ENCODE peak calls at places on chromosome 3, in nine cellular contexts. G, A, T, P, N, C, L, K and J are unnamed samples.

GRCh38 chr3:156483426-156483825 is 71.5 kb downstream of the SSR3 start:
- DNase-seq in A (no peak), T (peak), C (no peak), N (peak), G (peak), P (peak), K (no peak), L (peak), J (no peak)

GRCh38 chr3:20104167-20104661 is 64.0 kb downstream of the KAT2B start:
- DNase-seq in T (peak), P (no peak), N (peak), C (no peak), L (no peak), A (no peak), G (no peak), K (no peak), J (no peak)

GRCh38 chr3:106326941-106327765 is 458.3 kb upstream of the CBLB start:
- DNase-seq in P (peak), L (no peak), T (no peak), G (no peak), C (no peak), K (no peak), N (no peak), A (no peak), J (peak)

GRCh38 chr3:127809211-127809610 is 13.1 kb downstream of the MGLL start:
- DNase-seq in L (no peak), G (no peak), N (no peak), T (no peak), K (no peak), A (no peak), P (no peak), C (no peak), J (no peak)

GRCh38 chr3:133881492-133881891 is 14.2 kb downstream of the RAB6B start:
- DNase-seq in C (no peak), G (no peak), T (peak), A (no peak), K (no peak), N (no peak), P (no peak), L (no peak), J (no peak)

GRCh38 chr3:129599607-129600006 is 6.9 kb downstream of the PLXND1 start:
- DNase-seq in P (peak), L (no peak), G (peak), A (peak), T (no peak), N (no peak), K (no peak), C (peak), J (no peak)

GRCh38 chr3:170977911-170978310 is 48.6 kb downstream of the SLC2A2 start:
- DNase-seq in C (no peak), P (peak), T (no peak), A (no peak), N (no peak), K (no peak), G (peak), L (no peak), J (peak)

GRCh38 chr3:135125171-135125801 is 330.2 kb downstream of the EPHB1 start:
- DNase-seq in A (no peak), L (no peak), K (no peak), T (peak), G (no peak), N (no peak), C (no peak), P (peak), J (peak)

GRCh38 chr3:4722103-4722502 is 229.0 kb downstream of the ITPR1 start:
- DNase-seq in T (peak), P (peak), K (no peak), C (peak), A (peak), L (no peak), N (no peak), G (peak), J (peak)

GRCh38 chr3:187382609-187383151 is 14.5 kb downstream of the RTP4 start:
- DNase-seq in A (no peak), N (no peak), C (no peak), G (no peak), P (peak), L (no peak), K (no peak), T (no peak), J (no peak)

GRCh38 chr3:40258555-40258954 is 51.0 kb upstream of the EIF1B start:
- DNase-seq in G (peak), K (no peak), A (no peak), P (peak), N (no peak), T (no peak), C (no peak), L (no peak), J (peak)

GRCh38 chr3:154517404-154517803 is 87.4 kb upstream of the GPR149 start:
- DNase-seq in C (no peak), G (no peak), A (no peak), N (no peak), L (no peak), T (no peak), K (no peak), P (no peak), J (no peak)